ENCODE peak calls at places on chromosomes 1 and 21, in eight cellular contexts. O, U, B, V, J, K, Z and H are unnamed samples.

GRCh38 chr1:32020338-32020737 is 6.7 kb downstream of the KHDRBS1 start:
- DNase-seq in O (no peak), J (no peak), V (no peak), U (no peak), Z (no peak), B (no peak), K (no peak), H (peak; percentile 53)

GRCh38 chr1:109197163-109198042 is 16.3 kb upstream of the SARS1 start:
- DNase-seq in V (peak; percentile 100), K (no peak), J (no peak), B (no peak), U (no peak), Z (peak; percentile 99), O (peak; percentile 46), H (peak; percentile 98)

GRCh38 chr1:167697667-167698141 is 24.1 kb upstream of the MPZL1 start:
- DNase-seq in V (no peak), K (no peak), B (no peak), O (no peak), U (no peak), J (no peak), Z (no peak), H (no peak)

GRCh38 chr1:22039594-22040347 is 12.7 kb upstream of the CDC42 start:
- DNase-seq in K (peak; percentile 85), B (no peak), Z (no peak), V (peak; percentile 59), J (peak; percentile 71), O (no peak), U (no peak), H (peak; percentile 74)

GRCh38 chr1:95086949-95087533 is 14.3 kb upstream of the ALG14 start:
- DNase-seq in Z (peak; percentile 91), O (no peak), B (no peak), J (no peak), K (no peak), V (peak; percentile 91), U (no peak), H (peak; percentile 83)

GRCh38 chr21:16533692-16534407 is 804.1 kb downstream of the USP25 start:
- DNase-seq in V (peak; percentile 41), J (no peak), B (no peak), U (no peak), Z (no peak), O (no peak), K (no peak), H (peak; percentile 60)

GRCh38 chr1:11873954-11874562 is 15.3 kb upstream of the NPPB start:
- DNase-seq in B (no peak), O (no peak), U (no peak), Z (no peak), J (no peak), V (no peak), K (no peak), H (no peak)

GRCh38 chr1:55143686-55144085 is 71.5 kb downstream of the USP24 start:
- DNase-seq in O (peak; percentile 34), V (no peak), K (no peak), Z (no peak), U (no peak), B (no peak), J (no peak), H (no peak)

GRCh38 chr1:206860165-206860564 is 5.3 kb upstream of the IL20 start:
- DNase-seq in U (no peak), Z (no peak), J (no peak), V (no peak), K (no peak), B (no peak), O (no peak), H (no peak)

GRCh38 chr1:156898151-156898550 is 4.6 kb downstream of the PEAR1 start:
- DNase-seq in V (peak; percentile 79), Z (peak; percentile 51), O (no peak), B (no peak), J (no peak), U (no peak), K (no peak), H (no peak)

GRCh38 chr1:2941907-2942306 is 79.4 kb upstream of the ACTRT2 start:
- DNase-seq in Z (no peak), K (no peak), J (no peak), V (no peak), U (no peak), B (no peak), O (no peak), H (no peak)

GRCh38 chr1:7430646-7431045 is 340.4 kb upstream of the VAMP3 start:
- DNase-seq in K (no peak), V (no peak), B (no peak), J (no peak), O (no peak), Z (no peak), U (no peak), H (peak; percentile 10)